ENCODE peak calls at places on chromosome 5, in four cellular contexts. Y is GM12878, Q is K562, G is GM12892. D is an unnamed sample.

GRCh38 chr5:134273642-134274361 is 47.9 kb upstream of the PPP2CA start:
- DNase-seq in Y (no peak), Q (no peak), G (no peak), D (no peak)

GRCh38 chr5:57693488-57694305 is 211.1 kb upstream of the ACTBL2 start:
- DNase-seq in Y (no peak), Q (no peak), G (no peak), D (no peak)

GRCh38 chr5:63686938-63687337 is 275.3 kb downstream of the HTR1A start:
- DNase-seq in Y (no peak), Q (no peak), G (no peak), D (no peak)

GRCh38 chr5:34656700-34657549 is 797 bp downstream of the RAI14 start:
- DNase-seq in Y (no peak), Q (peak), G (peak), D (peak)

GRCh38 chr5:36683821-36684434 is 77.5 kb downstream of the SLC1A3 start:
- DNase-seq in Y (no peak), Q (no peak), G (no peak), D (no peak)

GRCh38 chr5:147507480-147508126 is 2.3 kb downstream of the DPYSL3 start:
- DNase-seq in Y (no peak), Q (no peak), G (no peak), D (no peak)

GRCh38 chr5:96112703-96113102 is 151.1 kb upstream of the ELL2 start:
- DNase-seq in Y (no peak), Q (no peak), G (no peak), D (no peak)

GRCh38 chr5:146662229-146662628 is 146.2 kb upstream of the GPR151 start:
- DNase-seq in Y (no peak), Q (no peak), G (no peak), D (no peak)

GRCh38 chr5:89396262-89396975 is 513.4 kb upstream of the MEF2C start:
- DNase-seq in Y (peak), Q (no peak), G (no peak), D (no peak)

GRCh38 chr5:131389096-131389868 is 125.4 kb downstream of the CDC42SE2 start:
- DNase-seq in Y (no peak), Q (no peak), G (no peak), D (no peak)
- TF ChIP-seq TAF1 in Y (no peak), Q (no peak), G (no peak), D (no peak)

GRCh38 chr5:11214851-11215250 is 453.8 kb upstream of the DAP start:
- DNase-seq in Y (no peak), Q (no peak), G (no peak), D (no peak)
- TF ChIP-seq POLR2A in Y (no peak), Q (no peak), G (no peak), D (no peak)

GRCh38 chr5:38755171-38755570 is 90.6 kb upstream of the OSMR start:
- DNase-seq in Y (no peak), Q (no peak), G (no peak), D (no peak)

GRCh38 chr5:38753776-38754175 is 92.0 kb upstream of the OSMR start:
- DNase-seq in Y (no peak), Q (no peak), G (no peak), D (no peak)

GRCh38 chr5:38756068-38756467 is 89.7 kb upstream of the OSMR start:
- DNase-seq in Y (no peak), Q (no peak), G (no peak), D (no peak)

GRCh38 chr5:38757451-38758245 is 88.2 kb upstream of the OSMR start:
- DNase-seq in Y (no peak), Q (no peak), G (no peak), D (no peak)

GRCh38 chr5:38758774-38759423 is 86.9 kb upstream of the OSMR start:
- DNase-seq in Y (no peak), Q (no peak), G (no peak), D (no peak)
- TF ChIP-seq TAF1 in Y (no peak), Q (no peak), G (no peak), D (no peak)

GRCh38 chr5:151491059-151491458 is 43.7 kb downstream of the SLC36A1 start:
- DNase-seq in Y (no peak), Q (no peak), G (no peak), D (no peak)
- TF ChIP-seq POLR2A in Y (no peak), Q (no peak), G (no peak), D (no peak)

D was measured in GM12891.